ENCODE peak calls at places on chromosomes 4 and X, in nine cellular contexts. S is tibial nerve, X is H7, A is pancreas, G is endodermal cell, V is IMR-90, W is body of pancreas, Y is PC-3, D is neuronal stem cell. K is an unnamed sample.

GRCh38 chr4:6360385-6360784 is 90.7 kb downstream of the WFS1 start:
- DNase-seq in G (peak; percentile 72), Y (no peak), S (no peak), A (no peak), X (peak; percentile 84), V (no peak), D (peak; percentile 35), W (no peak), K (peak; percentile 24)

GRCh38 chr4:26762650-26763049 is 98.0 kb upstream of the STIM2 start:
- DNase-seq in A (no peak), D (no peak), S (no peak), G (no peak), V (peak; percentile 54), Y (peak; percentile 29), X (no peak), W (no peak), K (no peak)

GRCh38 chrX:37986893-37987292 is 19.5 kb upstream of the SYTL5 start:
- DNase-seq in V (peak; percentile 31), Y (peak; percentile 48), G (no peak), D (no peak), S (no peak), A (no peak), X (no peak), W (no peak), K (no peak)

GRCh38 chr4:17055788-17056187 is 157.3 kb upstream of the LDB2 start:
- DNase-seq in A (no peak), X (no peak), D (no peak), V (peak; percentile 97), S (no peak), W (no peak), Y (no peak), G (peak; percentile 58), K (no peak)

GRCh38 chr4:38013461-38014366 is 53.5 kb downstream of the PTTG2 start:
- DNase-seq in Y (peak; percentile 62), W (peak; percentile 89), D (no peak), S (no peak), A (peak; percentile 90), G (no peak), X (no peak), V (peak; percentile 55), K (peak; percentile 31)

GRCh38 chrX:10098235-10098819 is 58.4 kb upstream of the CLCN4 start:
- DNase-seq in A (no peak), Y (no peak), W (no peak), G (no peak), V (no peak), X (no peak), D (no peak), S (no peak), K (no peak)

GRCh38 chr4:73816814-73817213 is 19.7 kb upstream of the CXCL6 start:
- DNase-seq in V (peak; percentile 89), Y (peak; percentile 89), D (no peak), W (peak; percentile 8), G (no peak), A (no peak), X (no peak), S (peak; percentile 23), K (no peak)

GRCh38 chrX:10195425-10195824 is 38.6 kb downstream of the CLCN4 start:
- DNase-seq in A (no peak), Y (no peak), V (no peak), S (no peak), G (no peak), X (no peak), D (no peak), W (no peak), K (no peak)

GRCh38 chr4:85722806-85723205 is 247.9 kb downstream of the ARHGAP24 start:
- DNase-seq in Y (no peak), D (no peak), S (no peak), G (no peak), W (no peak), V (no peak), A (no peak), X (no peak), K (no peak)

GRCh38 chr4:163048447-163048846 is 118.2 kb downstream of the NAF1 start:
- DNase-seq in D (no peak), X (peak; percentile 27), W (peak; percentile 41), G (peak; percentile 66), S (no peak), A (no peak), V (peak; percentile 19), Y (peak; percentile 51), K (no peak)

GRCh38 chrX:108735087-108735679 is 1.2 kb downstream of the IRS4 start:
- DNase-seq in A (peak; percentile 54), X (peak; percentile 81), S (no peak), V (no peak), D (no peak), Y (no peak), W (peak; percentile 40), G (peak; percentile 86), K (no peak)

GRCh38 chrX:39012561-39013209 is 211.4 kb downstream of the MID1IP1 start:
- DNase-seq in X (no peak), G (no peak), W (no peak), A (no peak), D (no peak), V (peak; percentile 7), S (no peak), Y (peak; percentile 27), K (no peak)

GRCh38 chrX:20461576-20461975 is 194.9 kb upstream of the RPS6KA3 start:
- DNase-seq in V (peak; percentile 39), Y (peak; percentile 25), G (no peak), A (no peak), X (no peak), D (no peak), W (no peak), S (no peak), K (no peak)

GRCh38 chrX:143580266-143580665 is 55.6 kb downstream of the SLITRK4 start:
- DNase-seq in W (peak; percentile 26), S (no peak), Y (peak; percentile 47), X (no peak), G (no peak), A (no peak), V (no peak), D (no peak), K (no peak)

GRCh38 chr4:150315175-150315574 is 236.9 kb downstream of the DCLK2 start:
- DNase-seq in S (no peak), V (no peak), Y (no peak), X (no peak), D (no peak), G (peak; percentile 67), W (no peak), A (no peak), K (no peak)

GRCh38 chr4:45033676-45034410 is 307.5 kb upstream of the GNPDA2 start:
- DNase-seq in V (no peak), S (no peak), W (no peak), G (peak; percentile 55), Y (no peak), A (no peak), D (no peak), X (no peak), K (no peak)

GRCh38 chr4:3662516-3662915 is 103.7 kb upstream of the ADRA2C start:
- DNase-seq in X (peak; percentile 72), A (no peak), S (no peak), D (no peak), G (no peak), W (no peak), Y (no peak), V (no peak), K (no peak)
- H3K27me3 ChIP-seq in X (no peaks in the 10 kb centered on the region), A (no peaks in the 10 kb centered on the region), S (peaks cover 5% of the 10 kb centered on the region), D (peaks cover 2% of the 10 kb centered on the region), G (no peaks in the 10 kb centered on the region), W (no peaks in the 10 kb centered on the region), Y (peaks cover 27% of the 10 kb centered on the region), V (peaks cover 51% of the 10 kb centered on the region), K (peaks cover 52% of the 10 kb centered on the region)

GRCh38 chrX:72203421-72203820 is 21.9 kb downstream of the PIN4 start:
- DNase-seq in V (no peak), D (no peak), G (no peak), X (no peak), A (no peak), Y (no peak), S (no peak), W (no peak), K (no peak)

GRCh38 chrX:72202792-72203401 is 21.3 kb downstream of the PIN4 start:
- DNase-seq in Y (no peak), X (no peak), S (no peak), A (no peak), V (no peak), W (no peak), G (peak; percentile 45), D (no peak), K (no peak)

GRCh38 chrX:72208126-72208525 is 26.6 kb downstream of the PIN4 start:
- DNase-seq in W (no peak), V (peak; percentile 10), A (no peak), G (no peak), D (no peak), X (no peak), Y (no peak), S (no peak), K (no peak)
- H3K4me3 ChIP-seq in W (no peak overlapping the region), V (no peak overlapping the region), A (no peak overlapping the region), G (no peak overlapping the region), D (no peak overlapping the region), X (no peak overlapping the region), Y (no peak overlapping the region), S (no peak overlapping the region), K (no peak overlapping the region)

GRCh38 chrX:154594491-154594890 is 9.6 kb downstream of the CTAG1A start:
- DNase-seq in W (no peak), A (no peak), Y (no peak), V (no peak), G (no peak), X (no peak), D (no peak), S (no peak), K (no peak)

GRCh38 chrX:154593201-154593600 is 8.3 kb downstream of the CTAG1A start:
- DNase-seq in S (no peak), D (no peak), V (no peak), W (no peak), A (no peak), X (no peak), Y (no peak), G (no peak), K (no peak)

GRCh38 chrX:154596290-154596929 is 11.5 kb downstream of the CTAG1A start:
- DNase-seq in S (no peak), W (peak; percentile 20), X (peak; percentile 84), D (peak; percentile 31), Y (peak; percentile 94), V (peak; percentile 16), A (peak; percentile 35), G (peak; percentile 86), K (no peak)

GRCh38 chrX:154597221-154597620 is 12.3 kb downstream of the CTAG1A start:
- DNase-seq in X (no peak), Y (no peak), G (no peak), S (no peak), W (no peak), D (no peak), A (no peak), V (no peak), K (no peak)

GRCh38 chrX:154595559-154595958 is 10.6 kb downstream of the CTAG1A start:
- DNase-seq in G (no peak), X (no peak), A (no peak), D (no peak), W (no peak), S (no peak), V (no peak), Y (peak; percentile 13), K (no peak)
- H3K27me3 ChIP-seq in G (no peaks in the 10 kb centered on the region), X (no peaks in the 10 kb centered on the region), A (no peaks in the 10 kb centered on the region), D (no peaks in the 10 kb centered on the region), W (no peaks in the 10 kb centered on the region), S (no peaks in the 10 kb centered on the region), V (peaks cover 20% of the 10 kb centered on the region), Y (no peaks in the 10 kb centered on the region), K (no peaks in the 10 kb centered on the region)

DNA sequence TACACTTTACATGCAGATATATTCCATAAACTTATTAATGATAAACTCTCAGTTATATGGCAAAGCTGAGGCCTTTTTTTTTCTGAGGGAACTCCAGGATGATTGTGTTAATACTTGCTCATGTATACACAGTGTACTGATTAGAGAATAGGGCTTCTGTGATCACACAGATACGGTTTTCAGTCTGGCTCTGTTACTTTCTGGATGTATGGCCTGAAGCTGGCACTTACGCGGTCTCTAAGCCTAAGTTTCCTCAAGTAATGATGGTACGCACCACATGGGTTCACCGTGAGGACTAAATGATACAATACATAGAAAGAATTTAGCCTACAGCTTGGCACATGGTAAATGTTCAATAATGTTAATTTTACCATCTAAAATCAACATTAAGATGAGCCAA is 73.8 kb downstream of the SEC24D start:
- DNase-seq in W (no peak), Y (no peak), V (no peak), D (no peak), A (no peak), X (no peak), S (no peak), G (no peak), K (no peak)
- H3K4me3 ChIP-seq in W (no peak overlapping the region), Y (no peak overlapping the region), V (no peak overlapping the region), D (no peak overlapping the region), A (no peak overlapping the region), X (no peak overlapping the region), S (no peak overlapping the region), G (no peak overlapping the region), K (no peak overlapping the region)